ENCODE peak calls at places on chromosomes 2 and 18, in seven cellular contexts. G is GM23338, N is HCT116, E is PC-9, D is left ventricle myocardium inferior, V is astrocyte, J is brain microvascular endothelial cell. I is an unnamed sample. For H3K27me3, the result is how much of the 10 kb centered on the place peaks cover.

GRCh38 chr2:167818521-167818920 is 428.9 kb downstream of the STK39 start:
- DNase-seq in E (no peak), D (no peak), N (no peak), V (no peak), G (no peak), J (no peak), I (no peak)

GRCh38 chr18:22320155-22320554 is 97.6 kb downstream of the CTAGE1 start:
- DNase-seq in J (no peak), E (no peak), V (no peak), G (no peak), D (no peak), N (no peak), I (no peak)

GRCh38 chr2:62446491-62446890 is 59.5 kb downstream of the TMEM17 start:
- DNase-seq in N (no peak), V (no peak), J (no peak), E (no peak), G (no peak), D (no peak), I (no peak)

GRCh38 chr2:23312996-23313606 is 71.9 kb upstream of the KLHL29 start:
- DNase-seq in V (no peak), E (no peak), N (peak), G (peak), D (no peak), J (peak), I (no peak)

GRCh38 chr2:165876712-165877111 is 76.9 kb downstream of the TTC21B start:
- DNase-seq in V (peak), J (peak), D (no peak), G (no peak), N (no peak), E (no peak), I (no peak)

GRCh38 chr2:120704696-120705095 is 31.0 kb upstream of the GLI2 start:
- DNase-seq in N (no peak), D (no peak), E (no peak), V (no peak), G (no peak), J (no peak), I (no peak)

GRCh38 chr2:240182476-240182875 is 42.0 kb upstream of the OTOS start:
- DNase-seq in E (no peak), D (no peak), G (no peak), J (no peak), V (no peak), N (no peak), I (no peak)

GRCh38 chr2:23360571-23361125 is 24.3 kb upstream of the KLHL29 start:
- DNase-seq in J (no peak), G (peak), N (no peak), D (no peak), E (no peak), V (no peak), I (no peak)

GRCh38 chr2:133484106-133484505 is 84.2 kb downstream of the NCKAP5 start:
- DNase-seq in D (no peak), E (no peak), J (no peak), N (no peak), G (no peak), V (peak), I (no peak)

GRCh38 chr2:30732876-30733275 is 74.4 kb downstream of the CAPN13 start:
- DNase-seq in J (no peak), G (no peak), N (no peak), D (no peak), V (no peak), E (no peak), I (no peak)

GRCh38 chr2:98379311-98380202 is 33.3 kb downstream of the CNGA3 start:
- DNase-seq in N (no peak), G (no peak), E (no peak), D (no peak), J (no peak), V (peak), I (no peak)

GRCh38 chr2:109069430-109070194 is 59.4 kb upstream of the SH3RF3 start:
- DNase-seq in V (no peak), E (no peak), J (no peak), N (no peak), G (peak), D (no peak), I (no peak)

GRCh38 chr18:49814147-49814499 is 790 bp upstream of the ACAA2 start:
- DNase-seq in E (no peak), J (peak), V (peak), G (peak), N (no peak), D (peak), I (no peak)

GRCh38 chr2:55779459-55780421 is 86.1 kb upstream of the PNPT1 start:
- DNase-seq in E (peak), V (peak), N (peak), G (no peak), J (peak), D (no peak), I (peak)

GRCh38 chr2:106160786-106161261 is 33.3 kb downstream of the UXS1 start:
- DNase-seq in G (no peak), E (no peak), N (no peak), V (no peak), J (no peak), D (no peak), I (no peak)

GRCh38 chr2:30437809-30438548 is 9.1 kb upstream of the LCLAT1 start:
- DNase-seq in D (no peak), N (no peak), V (no peak), E (no peak), J (no peak), G (no peak), I (no peak)

GRCh38 chr2:226063704-226064390 is 664.3 kb downstream of the NYAP2 start:
- DNase-seq in V (peak), N (peak), G (no peak), J (no peak), E (peak), D (no peak), I (no peak)

GRCh38 chr2:17972991-17973390 is 94.5 kb downstream of the KCNS3 start:
- DNase-seq in E (no peak), V (peak), J (no peak), N (no peak), G (no peak), D (no peak), I (no peak)
- TF ChIP-seq CTCF in E (no peak), V (no peak), J (no peak), N (no peak), G (no peak), D (no peak), I (no peak)

DNA sequence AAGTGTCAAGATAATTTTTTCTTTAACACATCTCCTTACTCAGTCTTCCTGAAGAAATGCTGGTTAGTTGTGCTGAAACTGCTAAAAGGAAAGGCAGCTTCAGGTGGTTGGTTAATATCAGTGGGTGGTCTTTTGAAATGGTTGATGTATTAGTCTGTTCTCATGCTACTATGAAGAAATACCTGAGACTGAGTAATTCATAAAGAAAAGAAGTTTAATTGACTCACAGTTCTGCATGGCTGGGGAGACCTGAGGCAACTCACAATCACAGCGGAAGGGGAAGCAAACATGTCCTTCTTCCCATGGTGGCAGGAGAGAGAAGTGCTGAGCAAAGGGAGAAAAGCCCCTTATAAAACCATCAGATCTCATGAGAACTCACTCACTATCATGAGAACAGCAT is 125.9 kb upstream of the CYRIA start:
- DNase-seq in E (no peak), J (no peak), D (no peak), N (no peak), V (no peak), G (no peak), I (peak)
- H3K4me3 ChIP-seq in E (no peak), J (no peak), D (no peak), N (no peak), V (no peak), G (no peak), I (no peak)

GRCh38 chr2:218856168-218856895 is 3.3 kb upstream of the WNT6 start:
- DNase-seq in V (no peak), E (no peak), D (no peak), J (no peak), N (no peak), G (no peak), I (no peak)
- H3K27me3 ChIP-seq in V (half or more), E (under half), D (half or more), J (half or more), N (under half), G (half or more), I (half or more)

GRCh38 chr2:112749755-112750559 is 14.5 kb downstream of the CKAP2L start:
- DNase-seq in V (peak), N (no peak), J (peak), G (peak), D (peak), E (no peak), I (peak)
- TF ChIP-seq CTCF in V (peak), N (peak), J (peak), G (peak), D (peak), E (peak), I (peak)

GRCh38 chr18:63236990-63237389 is 82.6 kb downstream of the BCL2 start:
- DNase-seq in N (no peak), J (no peak), E (no peak), G (peak), V (no peak), D (peak), I (no peak)

GRCh38 chr18:63240541-63241316 is 78.8 kb downstream of the BCL2 start:
- DNase-seq in E (no peak), D (no peak), G (no peak), N (no peak), V (no peak), J (no peak), I (no peak)

GRCh38 chr18:63237911-63238710 is 81.5 kb downstream of the BCL2 start:
- DNase-seq in D (no peak), V (peak), G (peak), J (peak), E (peak), N (peak), I (peak)

GRCh38 chr18:63237486-63237885 is 82.1 kb downstream of the BCL2 start:
- DNase-seq in G (peak), D (no peak), N (no peak), V (no peak), E (peak), J (peak), I (no peak)

GRCh38 chr18:63238711-63239110 is 80.9 kb downstream of the BCL2 start:
- DNase-seq in J (no peak), E (no peak), D (no peak), V (no peak), N (no peak), G (peak), I (no peak)
- H3K4me3 ChIP-seq in J (no peak), E (peak), D (no peak), V (peak), N (no peak), G (no peak), I (no peak)

DNA sequence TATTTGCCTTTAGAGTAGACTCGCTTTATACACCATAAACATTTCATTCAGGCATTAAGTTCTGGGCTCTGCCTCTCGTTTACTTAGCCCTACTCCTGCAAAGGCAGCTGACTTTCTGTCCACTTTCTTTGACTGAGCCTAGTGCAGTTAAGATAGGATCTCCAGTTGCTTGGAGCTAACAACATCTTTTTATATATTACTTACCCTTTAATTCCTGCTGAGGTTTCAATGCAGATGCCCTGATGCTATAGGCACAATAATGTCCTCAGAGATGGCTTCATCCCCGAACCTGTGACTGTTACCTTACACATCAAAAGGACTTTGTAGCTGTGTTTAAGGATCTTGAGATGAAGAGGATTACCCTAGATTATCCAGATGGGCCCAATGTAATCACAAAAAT is 505.8 kb upstream of the TNP1 start:
- DNase-seq in D (no peak), J (no peak), V (no peak), G (no peak), E (no peak), N (no peak), I (no peak)
- H3K27me3 ChIP-seq in D (under half), J (under half), V (under half), G (under half), E (under half), N (half or more), I (under half)

GRCh38 chr2:154814856-154815255 is 116.4 kb downstream of the KCNJ3 start:
- DNase-seq in D (no peak), V (no peak), E (no peak), G (no peak), J (no peak), N (no peak), I (no peak)
- TF ChIP-seq CTCF in D (no peak), V (no peak), E (no peak), G (no peak), J (no peak), N (no peak), I (no peak)

GRCh38 chr2:47785986-47786385 is 3.0 kb downstream of the MSH6 start:
- DNase-seq in G (no peak), V (no peak), D (no peak), J (no peak), N (no peak), E (no peak), I (no peak)
- H3K4me3 ChIP-seq in G (peak), V (no peak), D (no peak), J (no peak), N (no peak), E (no peak), I (no peak)

I was measured in kidney epithelial cell.